ENCODE peak calls at places on chromosomes 3 and 15, in five cellular contexts. One of them, this sample, is unnamed.

GRCh38 chr3:149142647-149143046 is 13.2 kb downstream of the HPS3 start:
- DNase-seq in Peyer's patch: no peak
- DNase-seq in heart right ventricle: no peak
- DNase-seq in breast epithelium: no peak
- DNase-seq in esophagus squamous epithelium: no peak
- DNase-seq in this sample: no peak

GRCh38 chr3:196193738-196194541 is 17.3 kb downstream of the ZDHHC19 start:
- DNase-seq in Peyer's patch: peak
- DNase-seq in heart right ventricle: peak
- DNase-seq in esophagus squamous epithelium: no peak
- DNase-seq in breast epithelium: no peak
- DNase-seq in this sample: no peak

GRCh38 chr3:135784557-135784956 is 181.0 kb upstream of the PPP2R3A start:
- DNase-seq in breast epithelium: no peak
- DNase-seq in heart right ventricle: no peak
- DNase-seq in esophagus squamous epithelium: no peak
- DNase-seq in Peyer's patch: no peak
- DNase-seq in this sample: no peak

GRCh38 chr3:136893848-136894443 is 31.9 kb downstream of the NCK1 start:
- DNase-seq in heart right ventricle: no peak
- DNase-seq in Peyer's patch: no peak
- DNase-seq in esophagus squamous epithelium: no peak
- DNase-seq in breast epithelium: no peak
- DNase-seq in this sample: no peak

GRCh38 chr15:78461171-78461881 is 23.3 kb downstream of the IREB2 start:
- DNase-seq in esophagus squamous epithelium: no peak
- DNase-seq in heart right ventricle: no peak
- DNase-seq in breast epithelium: no peak
- DNase-seq in Peyer's patch: no peak
- DNase-seq in this sample: no peak

GRCh38 chr3:174862666-174863065 is 3.5 kb downstream of the NAALADL2 start:
- DNase-seq in Peyer's patch: no peak
- DNase-seq in esophagus squamous epithelium: no peak
- DNase-seq in heart right ventricle: no peak
- DNase-seq in breast epithelium: no peak
- DNase-seq in this sample: no peak

GRCh38 chr3:46112296-46112695 is 85.0 kb upstream of the XCR1 start:
- DNase-seq in breast epithelium: no peak
- DNase-seq in heart right ventricle: no peak
- DNase-seq in esophagus squamous epithelium: no peak
- DNase-seq in Peyer's patch: no peak
- DNase-seq in this sample: no peak

GRCh38 chr15:25905140-25905539 is 42.0 kb upstream of the ATP10A start:
- DNase-seq in heart right ventricle: no peak
- DNase-seq in breast epithelium: no peak
- DNase-seq in esophagus squamous epithelium: no peak
- DNase-seq in Peyer's patch: no peak
- DNase-seq in this sample: no peak

GRCh38 chr3:23991236-23992050 is 46.4 kb downstream of the NR1D2 start:
- DNase-seq in heart right ventricle: no peak
- DNase-seq in Peyer's patch: no peak
- DNase-seq in breast epithelium: no peak
- DNase-seq in esophagus squamous epithelium: no peak
- DNase-seq in this sample: no peak

GRCh38 chr3:124730920-124731297 is 657 bp downstream of the UMPS start:
- DNase-seq in esophagus squamous epithelium: no peak
- DNase-seq in heart right ventricle: no peak
- DNase-seq in breast epithelium: no peak
- DNase-seq in Peyer's patch: no peak
- DNase-seq in this sample: no peak

GRCh38 chr3:28173831-28174230 is 67.6 kb upstream of the CMC1 start:
- DNase-seq in esophagus squamous epithelium: no peak
- DNase-seq in breast epithelium: no peak
- DNase-seq in heart right ventricle: no peak
- DNase-seq in Peyer's patch: no peak
- DNase-seq in this sample: no peak

GRCh38 chr3:9109570-9109914 is 139.9 kb downstream of the SRGAP3 start:
- DNase-seq in breast epithelium: no peak
- DNase-seq in esophagus squamous epithelium: no peak
- DNase-seq in heart right ventricle: no peak
- DNase-seq in Peyer's patch: no peak
- DNase-seq in this sample: no peak

GRCh38 chr15:66253643-66254363 is at the start of gene MEGF11:
- DNase-seq in Peyer's patch: no peak
- DNase-seq in esophagus squamous epithelium: no peak
- DNase-seq in breast epithelium: no peak
- DNase-seq in heart right ventricle: no peak
- DNase-seq in this sample: no peak

GRCh38 chr3:150371741-150372254 is 36.3 kb upstream of the TSC22D2 start:
- DNase-seq in breast epithelium: no peak
- DNase-seq in Peyer's patch: peak
- DNase-seq in heart right ventricle: peak
- DNase-seq in esophagus squamous epithelium: no peak
- DNase-seq in this sample: no peak

GRCh38 chr3:8482960-8483665 is 18.5 kb upstream of the LMCD1 start:
- DNase-seq in breast epithelium: peak
- DNase-seq in esophagus squamous epithelium: no peak
- DNase-seq in Peyer's patch: peak
- DNase-seq in heart right ventricle: peak
- DNase-seq in this sample: peak

GRCh38 chr15:52392008-52392687 is 96.5 kb upstream of the MYO5C start:
- DNase-seq in esophagus squamous epithelium: no peak
- DNase-seq in Peyer's patch: no peak
- DNase-seq in heart right ventricle: no peak
- DNase-seq in breast epithelium: no peak
- DNase-seq in this sample: no peak

GRCh38 chr3:64291345-64291744 is 66.1 kb upstream of the PRICKLE2 start:
- DNase-seq in esophagus squamous epithelium: no peak
- DNase-seq in breast epithelium: no peak
- DNase-seq in heart right ventricle: no peak
- DNase-seq in Peyer's patch: no peak
- DNase-seq in this sample: no peak

GRCh38 chr3:194824676-194825075 is 139.0 kb downstream of the FAM43A start:
- DNase-seq in Peyer's patch: no peak
- DNase-seq in esophagus squamous epithelium: no peak
- DNase-seq in breast epithelium: no peak
- DNase-seq in heart right ventricle: peak
- DNase-seq in this sample: no peak

GRCh38 chr3:38117748-38118420 is 19.0 kb downstream of the ACAA1 start:
- DNase-seq in Peyer's patch: peak
- DNase-seq in heart right ventricle: peak
- DNase-seq in esophagus squamous epithelium: peak
- DNase-seq in breast epithelium: peak
- DNase-seq in this sample: peak

GRCh38 chr15:25245801-25246622 is 192.8 kb downstream of the UBE3A start:
- DNase-seq in Peyer's patch: peak
- DNase-seq in breast epithelium: peak
- DNase-seq in esophagus squamous epithelium: no peak
- DNase-seq in heart right ventricle: peak
- DNase-seq in this sample: no peak

GRCh38 chr3:108131795-108132134 is 40.9 kb upstream of the CD47 start:
- DNase-seq in Peyer's patch: no peak
- DNase-seq in esophagus squamous epithelium: no peak
- DNase-seq in breast epithelium: no peak
- DNase-seq in heart right ventricle: no peak
- DNase-seq in this sample: no peak

GRCh38 chr3:71447803-71448202 is 135.7 kb downstream of the FOXP1 start:
- DNase-seq in Peyer's patch: no peak
- DNase-seq in breast epithelium: no peak
- DNase-seq in esophagus squamous epithelium: no peak
- DNase-seq in heart right ventricle: no peak
- DNase-seq in this sample: no peak

GRCh38 chr3:71446260-71446659 is 137.3 kb downstream of the FOXP1 start:
- DNase-seq in heart right ventricle: no peak
- DNase-seq in esophagus squamous epithelium: no peak
- DNase-seq in breast epithelium: no peak
- DNase-seq in Peyer's patch: no peak
- DNase-seq in this sample: no peak

GRCh38 chr3:71447197-71447596 is 136.3 kb downstream of the FOXP1 start:
- DNase-seq in breast epithelium: no peak
- DNase-seq in Peyer's patch: no peak
- DNase-seq in esophagus squamous epithelium: no peak
- DNase-seq in heart right ventricle: no peak
- DNase-seq in this sample: no peak

GRCh38 chr3:71444861-71445259 is 138.7 kb downstream of the FOXP1 start:
- DNase-seq in esophagus squamous epithelium: no peak
- DNase-seq in breast epithelium: no peak
- DNase-seq in heart right ventricle: no peak
- DNase-seq in Peyer's patch: no peak
- DNase-seq in this sample: no peak

GRCh38 chr3:71446734-71447133 is 136.8 kb downstream of the FOXP1 start:
- DNase-seq in breast epithelium: no peak
- DNase-seq in heart right ventricle: no peak
- DNase-seq in Peyer's patch: no peak
- DNase-seq in esophagus squamous epithelium: no peak
- DNase-seq in this sample: no peak
- H3K27ac ChIP-seq in breast epithelium: peak
- H3K27ac ChIP-seq in heart right ventricle: no peak
- H3K27ac ChIP-seq in Peyer's patch: peak
- H3K27ac ChIP-seq in esophagus squamous epithelium: peak
- H3K27ac ChIP-seq in this sample: no peak

GRCh38 chr3:140843656-140844055 is 98.0 kb upstream of the SLC25A36 start:
- DNase-seq in breast epithelium: no peak
- DNase-seq in Peyer's patch: no peak
- DNase-seq in heart right ventricle: no peak
- DNase-seq in esophagus squamous epithelium: no peak
- DNase-seq in this sample: no peak
- H3K27ac ChIP-seq in breast epithelium: no peak
- H3K27ac ChIP-seq in Peyer's patch: no peak
- H3K27ac ChIP-seq in heart right ventricle: no peak
- H3K27ac ChIP-seq in esophagus squamous epithelium: no peak
- H3K27ac ChIP-seq in this sample: no peak

GRCh38 chr3:155321418-155321817 is 27.9 kb upstream of the STRIT1 start:
- DNase-seq in breast epithelium: no peak
- DNase-seq in esophagus squamous epithelium: no peak
- DNase-seq in Peyer's patch: no peak
- DNase-seq in heart right ventricle: no peak
- DNase-seq in this sample: no peak
- H3K27ac ChIP-seq in breast epithelium: no peak
- H3K27ac ChIP-seq in esophagus squamous epithelium: no peak
- H3K27ac ChIP-seq in Peyer's patch: no peak
- H3K27ac ChIP-seq in heart right ventricle: no peak
- H3K27ac ChIP-seq in this sample: no peak

DNA sequence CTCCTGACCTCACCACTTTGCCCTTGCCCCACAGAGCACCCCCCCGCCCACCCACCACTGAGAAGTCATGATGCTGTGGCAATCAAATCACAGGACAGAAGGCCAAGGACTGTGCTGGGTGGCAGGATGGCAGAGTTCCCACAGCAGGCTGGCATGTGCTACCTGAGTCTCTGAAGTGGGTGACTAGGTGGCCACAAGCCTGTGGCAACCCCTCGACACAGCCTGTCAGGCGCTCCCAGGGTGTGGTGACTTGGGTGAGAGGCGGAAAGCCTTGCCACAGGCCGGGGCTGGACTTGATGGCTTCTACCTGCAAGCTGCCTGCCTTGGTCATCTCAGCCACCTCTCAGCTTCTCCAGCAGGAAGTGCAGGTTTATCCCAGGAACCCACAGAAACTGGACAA is 15.6 kb upstream of the DUSP7 start:
- DNase-seq in Peyer's patch: no peak
- DNase-seq in heart right ventricle: no peak
- DNase-seq in esophagus squamous epithelium: no peak
- DNase-seq in breast epithelium: no peak
- DNase-seq in this sample: no peak
- H3K27ac ChIP-seq in Peyer's patch: no peak
- H3K27ac ChIP-seq in heart right ventricle: no peak
- H3K27ac ChIP-seq in esophagus squamous epithelium: no peak
- H3K27ac ChIP-seq in breast epithelium: peak
- H3K27ac ChIP-seq in this sample: no peak

GRCh38 chr15:58440922-58441321 is 9.1 kb downstream of the LIPC start:
- DNase-seq in Peyer's patch: peak
- DNase-seq in heart right ventricle: no peak
- DNase-seq in esophagus squamous epithelium: no peak
- DNase-seq in breast epithelium: no peak
- DNase-seq in this sample: no peak

GRCh38 chr15:58441376-58442070 is 9.7 kb downstream of the LIPC start:
- DNase-seq in esophagus squamous epithelium: no peak
- DNase-seq in Peyer's patch: peak
- DNase-seq in heart right ventricle: no peak
- DNase-seq in breast epithelium: no peak
- DNase-seq in this sample: no peak

GRCh38 chr15:58440181-58440910 is 8.6 kb downstream of the LIPC start:
- DNase-seq in heart right ventricle: peak
- DNase-seq in esophagus squamous epithelium: no peak
- DNase-seq in breast epithelium: no peak
- DNase-seq in Peyer's patch: peak
- DNase-seq in this sample: no peak

GRCh38 chr15:58443291-58443690 is 11.5 kb downstream of the LIPC start:
- DNase-seq in esophagus squamous epithelium: no peak
- DNase-seq in Peyer's patch: no peak
- DNase-seq in breast epithelium: no peak
- DNase-seq in heart right ventricle: no peak
- DNase-seq in this sample: no peak

DNA sequence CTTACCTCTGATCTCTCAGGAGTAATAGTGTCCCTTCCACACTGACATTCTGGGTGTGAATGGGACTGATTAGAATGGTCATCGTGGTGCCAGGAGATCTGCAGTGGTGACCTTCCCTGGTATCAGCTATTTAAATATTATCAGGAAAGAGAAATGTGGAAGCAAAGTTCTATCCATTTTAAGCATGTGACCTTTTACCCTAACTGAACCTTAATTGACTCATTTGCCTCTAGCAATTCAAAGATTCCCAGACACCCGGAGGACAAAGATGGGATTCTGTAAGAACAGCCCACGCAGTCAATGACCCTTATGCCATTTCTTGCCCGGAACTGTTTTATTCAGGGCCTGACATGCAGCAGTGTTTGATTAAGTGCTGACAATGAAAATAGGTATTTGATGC is 10.3 kb downstream of the LIPC start:
- DNase-seq in Peyer's patch: peak
- DNase-seq in breast epithelium: no peak
- DNase-seq in heart right ventricle: no peak
- DNase-seq in esophagus squamous epithelium: no peak
- DNase-seq in this sample: no peak
- H3K27ac ChIP-seq in Peyer's patch: no peak
- H3K27ac ChIP-seq in breast epithelium: peak
- H3K27ac ChIP-seq in heart right ventricle: peak
- H3K27ac ChIP-seq in esophagus squamous epithelium: peak
- H3K27ac ChIP-seq in this sample: no peak

GRCh38 chr3:88031543-88032148 is 27.2 kb downstream of the CGGBP1 start:
- DNase-seq in breast epithelium: no peak
- DNase-seq in heart right ventricle: no peak
- DNase-seq in esophagus squamous epithelium: no peak
- DNase-seq in Peyer's patch: no peak
- DNase-seq in this sample: no peak
- H3K27ac ChIP-seq in breast epithelium: peak
- H3K27ac ChIP-seq in heart right ventricle: peak
- H3K27ac ChIP-seq in esophagus squamous epithelium: peak
- H3K27ac ChIP-seq in Peyer's patch: peak
- H3K27ac ChIP-seq in this sample: peak

This sample was measured in caudate nucleus.